ENCODE peak calls at places on chromosomes 11 and 22, in seven cellular contexts. H is astrocyte of the spinal cord, Q is spleen, G is nucleus accumbens, C is AG08395, W is NCI-H2081, M is BE2C. O is an unnamed sample.
A peak's percentile ranks its signal among the peaks of the same experiment; 100 is the strongest.

GRCh38 chr22:37501610-37502341 is 15.6 kb upstream of the MFNG start:
- DNase-seq in M (no peak), C (peak; percentile 76), G (no peak), H (peak; percentile 92), Q (no peak), W (peak; percentile 47), O (peak; percentile 68)

GRCh38 chr11:65899356-65900124 is 648 bp downstream of the FOSL1 start:
- DNase-seq in Q (peak; percentile 92), G (no peak), W (no peak), C (peak; percentile 77), M (peak; percentile 47), H (peak; percentile 79), O (no peak)

GRCh38 chr11:6321356-6321755 is 1.1 kb upstream of the CAVIN3 start:
- DNase-seq in H (no peak), M (no peak), Q (no peak), G (no peak), C (no peak), W (no peak), O (no peak)

GRCh38 chr11:15707971-15708370 is 593.2 kb downstream of the INSC start:
- DNase-seq in H (peak; percentile 48), W (peak; percentile 86), G (no peak), C (no peak), Q (no peak), M (peak; percentile 61), O (no peak)

GRCh38 chr11:8913961-8914660 is 3.1 kb downstream of the AKIP1 start:
- DNase-seq in Q (no peak), H (peak; percentile 41), G (no peak), M (peak; percentile 46), C (peak; percentile 32), W (peak; percentile 69), O (peak; percentile 53)

GRCh38 chr11:109241988-109242387 is 180.0 kb upstream of the C11orf87 start:
- DNase-seq in M (no peak), Q (no peak), H (no peak), C (no peak), G (no peak), W (no peak), O (no peak)

GRCh38 chr11:105447936-105448702 is 161.8 kb upstream of the GRIA4 start:
- DNase-seq in Q (peak; percentile 14), G (no peak), M (no peak), C (no peak), H (no peak), W (no peak), O (no peak)

GRCh38 chr11:41971592-41971991 is 512.1 kb upstream of the LRRC4C start:
- DNase-seq in G (no peak), Q (no peak), M (no peak), W (no peak), C (no peak), H (no peak), O (no peak)

GRCh38 chr11:108959124-108959761 is 294.4 kb downstream of the DDX10 start:
- DNase-seq in M (no peak), W (no peak), G (no peak), Q (no peak), C (no peak), H (no peak), O (no peak)

GRCh38 chr22:23684051-23684450 is 6.8 kb upstream of the RGL4 start:
- DNase-seq in M (no peak), G (no peak), Q (no peak), W (no peak), C (no peak), H (no peak), O (no peak)

GRCh38 chr11:59284773-59285129 is 72.0 kb upstream of the MPEG1 start:
- DNase-seq in M (no peak), C (no peak), G (no peak), H (no peak), W (no peak), Q (no peak), O (no peak)

GRCh38 chr11:129853508-129854228 is 38.0 kb downstream of the TMEM45B start:
- DNase-seq in C (no peak), H (no peak), G (no peak), M (no peak), W (peak; percentile 98), Q (no peak), O (no peak)

GRCh38 chr11:119166368-119167076 is 2.0 kb upstream of the NLRX1 start:
- DNase-seq in Q (no peak), C (peak; percentile 62), G (no peak), W (no peak), M (no peak), H (peak; percentile 28), O (no peak)

GRCh38 chr11:45272701-45273100 is 13.4 kb downstream of the SYT13 start:
- DNase-seq in G (no peak), H (no peak), C (no peak), W (no peak), Q (no peak), M (no peak), O (no peak)

GRCh38 chr11:96197221-96197620 is 145.8 kb downstream of the MAML2 start:
- DNase-seq in G (no peak), H (no peak), C (no peak), M (no peak), W (no peak), Q (no peak), O (no peak)

GRCh38 chr11:122676638-122677037 is 21.1 kb downstream of the UBASH3B start:
- DNase-seq in H (no peak), Q (no peak), M (no peak), W (no peak), G (no peak), C (no peak), O (no peak)

GRCh38 chr11:36015806-36016205 is 71.9 kb downstream of the LDLRAD3 start:
- DNase-seq in W (no peak), Q (no peak), C (no peak), M (no peak), H (no peak), G (no peak), O (no peak)

GRCh38 chr22:48262596-48263430 is 1500.4 kb downstream of the TBC1D22A start:
- DNase-seq in Q (no peak), C (no peak), H (no peak), G (no peak), M (no peak), W (no peak), O (no peak)

O was measured in WERI-Rb-1.